ENCODE peak calls at places on chromosomes 6 and 20, in five cellular contexts. J, C, Z, M and G are unnamed samples.

GRCh38 chr20:51420805-51421204 is 121.7 kb downstream of the NFATC2 start:
- DNase-seq in J (no peak), C (no peak), Z (no peak), M (no peak), G (no peak)

GRCh38 chr20:34530342-34530741 is 14.1 kb downstream of the DYNLRB1 start:
- DNase-seq in J (no peak), C (no peak), Z (no peak), M (no peak), G (no peak)

GRCh38 chr6:131909408-131910218 is 41.6 kb downstream of the CCN2 start:
- DNase-seq in J (peak), C (peak), Z (peak), M (peak), G (peak)

GRCh38 chr6:141095308-141095707 is 1037.4 kb upstream of the GJE1 start:
- DNase-seq in J (no peak), C (no peak), Z (no peak), M (no peak), G (no peak)

GRCh38 chr6:105041880-105042279 is 85.0 kb downstream of the LIN28B start:
- DNase-seq in J (no peak), C (no peak), Z (no peak), M (no peak), G (no peak)

GRCh38 chr6:162377735-162378134 is 349.8 kb downstream of the PRKN start:
- DNase-seq in J (peak), C (no peak), Z (no peak), M (no peak), G (peak)

GRCh38 chr6:10759884-10760329 is 12.3 kb downstream of the TMEM14B start:
- DNase-seq in J (peak), C (no peak), Z (no peak), M (peak), G (peak)

GRCh38 chr6:150413768-150414167 is 45.0 kb downstream of the IYD start:
- DNase-seq in J (no peak), C (no peak), Z (no peak), M (peak), G (no peak)

GRCh38 chr6:35960192-35960591 is 39.3 kb upstream of the SRPK1 start:
- DNase-seq in J (peak), C (no peak), Z (no peak), M (no peak), G (no peak)

GRCh38 chr6:109853426-109853825 is 124.7 kb upstream of the GPR6 start:
- DNase-seq in J (no peak), C (no peak), Z (no peak), M (peak), G (no peak)

GRCh38 chr6:113893866-113894265 is 36.7 kb downstream of the MARCKS start:
- DNase-seq in J (peak), C (no peak), Z (no peak), M (no peak), G (peak)

GRCh38 chr6:150517175-150517574 is 82.5 kb upstream of the PLEKHG1 start:
- DNase-seq in J (no peak), C (no peak), Z (no peak), M (no peak), G (no peak)

GRCh38 chr6:140485740-140486467 is 1111.5 kb upstream of the CITED2 start:
- DNase-seq in J (peak), C (no peak), Z (no peak), M (peak), G (peak)

GRCh38 chr20:37095108-37095608 is 639 bp downstream of the RBL1 start:
- DNase-seq in J (peak), C (peak), Z (no peak), M (peak), G (peak)

GRCh38 chr6:145073811-145074210 is 661.5 kb downstream of the EPM2A start:
- DNase-seq in J (no peak), C (no peak), Z (no peak), M (no peak), G (no peak)

GRCh38 chr6:44010411-44011349 is 116.6 kb downstream of the MRPL14 start:
- DNase-seq in J (peak), C (no peak), Z (no peak), M (peak), G (peak)

GRCh38 chr20:63692436-63693078 is 3.9 kb upstream of the TNFRSF6B start:
- DNase-seq in J (peak), C (no peak), Z (no peak), M (peak), G (no peak)

GRCh38 chr20:3797592-3798404 is 1.7 kb downstream of the CDC25B start:
- DNase-seq in J (peak), C (no peak), Z (no peak), M (peak), G (peak)

GRCh38 chr6:105087571-105088211 is 92.1 kb downstream of the POPDC3 start:
- DNase-seq in J (peak), C (peak), Z (peak), M (peak), G (peak)

GRCh38 chr6:26340066-26340465 is 24.9 kb upstream of the BTN3A2 start:
- DNase-seq in J (no peak), C (no peak), Z (no peak), M (no peak), G (no peak)

GRCh38 chr6:9112548-9112947 is 677.2 kb upstream of the SLC35B3 start:
- DNase-seq in J (no peak), C (no peak), Z (no peak), M (no peak), G (no peak)